ENCODE peak calls at places on chromosomes 2 and 18, in six cellular contexts. One of them, this sample, is unnamed.
A peak's percentile ranks its signal among the peaks of the same experiment; 100 is the strongest.

GRCh38 chr18:26540041-26540628 is 8.2 kb downstream of the KCTD1 start:
- DNase-seq in spleen: no peak
- DNase-seq in H1: no peak
- DNase-seq in HCT116: no peak
- DNase-seq in K562: no peak
- DNase-seq in stomach: no peak
- DNase-seq in this sample: no peak

GRCh38 chr2:46679761-46680160 is 200.4 kb downstream of the TMEM247 start:
- DNase-seq in H1: no peak
- DNase-seq in HCT116: no peak
- DNase-seq in stomach: no peak
- DNase-seq in spleen: no peak
- DNase-seq in K562: no peak
- DNase-seq in this sample: no peak

GRCh38 chr2:223459328-223459939 is 142.7 kb downstream of the SCG2 start:
- DNase-seq in K562: no peak
- DNase-seq in H1: no peak
- DNase-seq in HCT116: peak; percentile 27
- DNase-seq in stomach: no peak
- DNase-seq in spleen: no peak
- DNase-seq in this sample: no peak

GRCh38 chr2:161045726-161046125 is 114.5 kb upstream of the TANK start:
- DNase-seq in stomach: no peak
- DNase-seq in spleen: no peak
- DNase-seq in HCT116: no peak
- DNase-seq in H1: no peak
- DNase-seq in K562: no peak
- DNase-seq in this sample: no peak

GRCh38 chr2:102100371-102101096 is 42.0 kb upstream of the IL1R1 start:
- DNase-seq in HCT116: no peak
- DNase-seq in K562: no peak
- DNase-seq in H1: no peak
- DNase-seq in stomach: no peak
- DNase-seq in spleen: no peak
- DNase-seq in this sample: no peak

GRCh38 chr2:32780961-32781360 is 153.1 kb downstream of the TTC27 start:
- DNase-seq in stomach: no peak
- DNase-seq in H1: no peak
- DNase-seq in spleen: no peak
- DNase-seq in HCT116: no peak
- DNase-seq in K562: no peak
- DNase-seq in this sample: no peak

GRCh38 chr2:229922449-229923386 is at the start of gene FBXO36:
- DNase-seq in K562: peak; percentile 47
- DNase-seq in stomach: peak; percentile 88
- DNase-seq in H1: no peak
- DNase-seq in spleen: peak; percentile 96
- DNase-seq in HCT116: peak; percentile 80
- DNase-seq in this sample: peak; percentile 14

GRCh38 chr2:108534577-108535379 is 508 bp downstream of the LIMS1 start:
- DNase-seq in K562: no peak
- DNase-seq in spleen: peak; percentile 94
- DNase-seq in H1: no peak
- DNase-seq in stomach: peak; percentile 40
- DNase-seq in HCT116: no peak
- DNase-seq in this sample: no peak

GRCh38 chr2:64062840-64063239 is 43.6 kb upstream of the VPS54 start:
- DNase-seq in spleen: no peak
- DNase-seq in HCT116: no peak
- DNase-seq in stomach: no peak
- DNase-seq in K562: no peak
- DNase-seq in H1: no peak
- DNase-seq in this sample: no peak

GRCh38 chr18:37019157-37019571 is 190.2 kb downstream of the KIAA1328 start:
- DNase-seq in H1: peak; percentile 47
- DNase-seq in K562: no peak
- DNase-seq in spleen: no peak
- DNase-seq in HCT116: no peak
- DNase-seq in stomach: no peak
- DNase-seq in this sample: no peak

GRCh38 chr2:238042849-238043584 is 17.8 kb upstream of the SCLY start:
- DNase-seq in spleen: no peak
- DNase-seq in HCT116: no peak
- DNase-seq in K562: no peak
- DNase-seq in stomach: no peak
- DNase-seq in H1: no peak
- DNase-seq in this sample: no peak

GRCh38 chr2:120715356-120715755 is 20.3 kb upstream of the GLI2 start:
- DNase-seq in stomach: no peak
- DNase-seq in HCT116: no peak
- DNase-seq in spleen: peak; percentile 45
- DNase-seq in H1: no peak
- DNase-seq in K562: no peak
- DNase-seq in this sample: no peak

GRCh38 chr18:48675912-48676311 is 137.1 kb downstream of the CTIF start:
- DNase-seq in K562: no peak
- DNase-seq in H1: no peak
- DNase-seq in stomach: no peak
- DNase-seq in spleen: peak; percentile 71
- DNase-seq in HCT116: no peak
- DNase-seq in this sample: no peak

GRCh38 chr2:106800180-106800579 is 85.8 kb downstream of the ST6GAL2 start:
- DNase-seq in stomach: no peak
- DNase-seq in spleen: no peak
- DNase-seq in H1: no peak
- DNase-seq in HCT116: no peak
- DNase-seq in K562: no peak
- DNase-seq in this sample: no peak

GRCh38 chr2:133581027-133581760 is 12.9 kb upstream of the NCKAP5 start:
- DNase-seq in H1: no peak
- DNase-seq in HCT116: no peak
- DNase-seq in K562: no peak
- DNase-seq in stomach: no peak
- DNase-seq in spleen: no peak
- DNase-seq in this sample: no peak

GRCh38 chr2:200922439-200922838 is 33.3 kb downstream of the NIF3L1 start:
- DNase-seq in spleen: no peak
- DNase-seq in HCT116: no peak
- DNase-seq in H1: no peak
- DNase-seq in K562: no peak
- DNase-seq in stomach: no peak
- DNase-seq in this sample: no peak
- H3K36me3 ChIP-seq in spleen: peaks cover 40% of the 10 kb centered on the region
- H3K36me3 ChIP-seq in HCT116: peaks cover 27% of the 10 kb centered on the region
- H3K36me3 ChIP-seq in H1: peaks cover 8% of the 10 kb centered on the region
- H3K36me3 ChIP-seq in K562: peaks cover 69% of the 10 kb centered on the region
- H3K36me3 ChIP-seq in stomach: peaks cover 23% of the 10 kb centered on the region
- H3K36me3 ChIP-seq in this sample: peaks cover 73% of the 10 kb centered on the region

GRCh38 chr2:171893824-171894611 is at the start of gene SLC25A12:
- DNase-seq in HCT116: peak; percentile 45
- DNase-seq in stomach: peak; percentile 87
- DNase-seq in K562: peak; percentile 94
- DNase-seq in H1: peak; percentile 83
- DNase-seq in spleen: peak; percentile 96
- DNase-seq in this sample: peak; percentile 87
- TF ChIP-seq POLR2A in HCT116: peak; percentile 41
- TF ChIP-seq POLR2A in stomach: no peak
- TF ChIP-seq POLR2A in K562: peak; percentile 89
- TF ChIP-seq POLR2A in H1: no peak
- TF ChIP-seq POLR2A in spleen: peak; percentile 42
- TF ChIP-seq POLR2A in this sample: peak; percentile 79

GRCh38 chr2:171841996-171842395 is 52.0 kb downstream of the SLC25A12 start:
- DNase-seq in stomach: no peak
- DNase-seq in HCT116: no peak
- DNase-seq in spleen: no peak
- DNase-seq in K562: no peak
- DNase-seq in H1: no peak
- DNase-seq in this sample: no peak
- TF ChIP-seq CTCF in stomach: no peak
- TF ChIP-seq CTCF in HCT116: no peak
- TF ChIP-seq CTCF in spleen: no peak
- TF ChIP-seq CTCF in K562: no peak
- TF ChIP-seq CTCF in H1: no peak
- TF ChIP-seq CTCF in this sample: no peak

GRCh38 chr2:10447300-10448207 is 573 bp downstream of the ODC1 start:
- DNase-seq in HCT116: no peak
- DNase-seq in H1: peak; percentile 89
- DNase-seq in K562: peak; percentile 43
- DNase-seq in stomach: peak; percentile 67
- DNase-seq in spleen: peak; percentile 96
- DNase-seq in this sample: peak; percentile 61

GRCh38 chr2:10444463-10444862 is 3.7 kb downstream of the ODC1 start:
- DNase-seq in H1: no peak
- DNase-seq in HCT116: no peak
- DNase-seq in K562: no peak
- DNase-seq in spleen: no peak
- DNase-seq in stomach: no peak
- DNase-seq in this sample: no peak

GRCh38 chr2:10448208-10448645 is at the start of gene ODC1:
- DNase-seq in H1: no peak
- DNase-seq in K562: peak; percentile 98
- DNase-seq in HCT116: peak; percentile 82
- DNase-seq in stomach: peak; percentile 97
- DNase-seq in spleen: peak; percentile 99
- DNase-seq in this sample: peak; percentile 88

GRCh38 chr2:10448646-10449480 is 736 bp upstream of the ODC1 start:
- DNase-seq in stomach: peak; percentile 94
- DNase-seq in spleen: peak; percentile 98
- DNase-seq in HCT116: peak; percentile 77
- DNase-seq in K562: peak; percentile 40
- DNase-seq in H1: peak; percentile 88
- DNase-seq in this sample: peak; percentile 87

DNA sequence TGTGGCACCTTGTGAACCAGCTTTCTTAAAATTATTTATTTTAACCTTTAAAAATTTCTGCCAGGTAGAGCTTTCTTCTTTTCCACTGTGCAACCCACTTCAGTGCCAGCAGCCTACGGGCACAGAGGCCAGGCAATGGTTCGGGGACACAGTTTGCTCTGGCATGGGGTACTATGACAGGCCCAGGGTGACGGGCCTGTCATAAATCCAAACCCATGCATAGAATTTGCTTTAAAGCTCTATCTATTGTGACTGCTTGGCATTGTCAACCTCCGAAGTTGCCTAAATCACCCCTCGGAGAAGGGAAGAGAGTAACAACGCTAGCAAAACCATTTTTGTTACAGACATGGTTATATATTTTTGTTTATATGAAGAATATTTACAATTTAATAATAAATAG is 1.5 kb downstream of the ODC1 start:
- DNase-seq in H1: no peak
- DNase-seq in HCT116: no peak
- DNase-seq in spleen: no peak
- DNase-seq in stomach: no peak
- DNase-seq in K562: no peak
- DNase-seq in this sample: no peak
- H3K36me3 ChIP-seq in H1: peaks cover 3% of the 10 kb centered on the region
- H3K36me3 ChIP-seq in HCT116: peaks cover 38% of the 10 kb centered on the region
- H3K36me3 ChIP-seq in spleen: peaks cover 31% of the 10 kb centered on the region
- H3K36me3 ChIP-seq in stomach: peaks cover 24% of the 10 kb centered on the region
- H3K36me3 ChIP-seq in K562: peaks cover 52% of the 10 kb centered on the region
- H3K36me3 ChIP-seq in this sample: peaks cover 32% of the 10 kb centered on the region

This sample was measured in gastrocnemius medialis.